ENCODE peak calls at places on chromosomes 13 and 19, in four cellular contexts. S is HFF-Myc; L is nephron progenitor cell; G is activated CD4-positive, alpha-beta T cell treated with anti-CD3 and anti-CD28 coated beads, Interleukin-2, amount 50 U/mL, for 48 hours. A is an unnamed sample.

GRCh38 chr13:95375706-95376105 is 74.5 kb upstream of the ABCC4 start:
- DNase-seq in S (no peak), G (no peak), L (no peak), A (no peak)

GRCh38 chr13:114231886-114232285 is 2.8 kb upstream of the CDC16 start:
- DNase-seq in G (no peak), S (no peak), L (no peak), A (no peak)

GRCh38 chr13:29681859-29682258 is 86.4 kb upstream of the SLC7A1 start:
- DNase-seq in L (no peak), S (no peak), G (no peak), A (no peak)

GRCh38 chr13:98345103-98345899 is 168.2 kb upstream of the RNF113B start:
- DNase-seq in S (no peak), G (peak; percentile 4), L (no peak), A (no peak)

GRCh38 chr19:49546825-49547565 is 19.2 kb downstream of the RCN3 start:
- DNase-seq in G (peak; percentile 72), S (peak; percentile 95), L (peak; percentile 80), A (peak; percentile 82)

GRCh38 chr19:43748205-43748594 is 6.6 kb downstream of the SMG9 start:
- DNase-seq in S (no peak), L (no peak), G (no peak), A (no peak)

GRCh38 chr13:19763618-19764017 is 19.1 kb downstream of the PSPC1 start:
- DNase-seq in L (no peak), G (no peak), S (no peak), A (no peak)

GRCh38 chr19:5112681-5113080 is 143.8 kb downstream of the KDM4B start:
- DNase-seq in L (no peak), G (no peak), S (no peak), A (no peak)

GRCh38 chr13:20831254-20831653 is 57.5 kb upstream of the EEF1AKMT1 start:
- DNase-seq in S (no peak), G (no peak), L (no peak), A (no peak)

GRCh38 chr13:35927554-35927953 is 203.6 kb downstream of the DCLK1 start:
- DNase-seq in L (no peak), G (no peak), S (peak; percentile 5), A (no peak)

GRCh38 chr19:6516659-6517291 is 14.1 kb upstream of the TNFSF9 start:
- DNase-seq in S (no peak), G (peak; percentile 96), L (peak; percentile 97), A (peak; percentile 81)

GRCh38 chr19:54464044-54464623 is 556 bp upstream of the LENG9 start:
- DNase-seq in G (peak; percentile 95), S (no peak), L (peak; percentile 89), A (peak; percentile 83)

GRCh38 chr19:17487240-17488121 is 17.2 kb downstream of the SLC27A1 start:
- DNase-seq in S (no peak), L (no peak), G (no peak), A (no peak)

GRCh38 chr13:20173121-20173746 is 12.4 kb upstream of the GJA3 start:
- DNase-seq in S (no peak), G (peak; percentile 55), L (no peak), A (no peak)

GRCh38 chr19:8079988-8080387 is 27.4 kb downstream of the CCL25 start:
- DNase-seq in S (no peak), G (no peak), L (no peak), A (no peak)

GRCh38 chr19:50331187-50332013 is 2.2 kb upstream of the KCNC3 start:
- DNase-seq in S (no peak), G (no peak), L (peak; percentile 29), A (no peak)

GRCh38 chr13:31236211-31236786 is 36.5 kb downstream of the B3GLCT start:
- DNase-seq in L (no peak), S (no peak), G (no peak), A (no peak)

GRCh38 chr19:32457540-32457939 is 52.0 kb downstream of the DPY19L3 start:
- DNase-seq in L (no peak), G (no peak), S (no peak), A (no peak)

GRCh38 chr13:30112602-30113435 is 194.5 kb downstream of the KATNAL1 start:
- DNase-seq in G (peak; percentile 86), L (peak; percentile 86), S (peak; percentile 65), A (peak; percentile 92)

GRCh38 chr19:1155352-1156304 is 18.4 kb downstream of the SBNO2 start:
- DNase-seq in G (no peak), S (no peak), L (no peak), A (no peak)

GRCh38 chr13:24683833-24684599 is 3.8 kb downstream of the ATP12A start:
- DNase-seq in G (peak; percentile 76), L (peak; percentile 83), S (no peak), A (no peak)

GRCh38 chr13:35838356-35838755 is 292.8 kb downstream of the DCLK1 start:
- DNase-seq in L (no peak), G (no peak), S (no peak), A (no peak)

GRCh38 chr13:66875264-66875663 is 354.9 kb downstream of the PCDH9 start:
- DNase-seq in G (no peak), S (no peak), L (no peak), A (no peak)

GRCh38 chr19:14614099-14614412 is 31.2 kb downstream of the CLEC17A start:
- DNase-seq in G (no peak), S (no peak), L (no peak), A (no peak)

GRCh38 chr13:77033717-77034302 is 6.9 kb upstream of the FBXL3 start:
- DNase-seq in G (no peak), L (no peak), S (no peak), A (no peak)

GRCh38 chr13:64871742-64872141 is 2358.4 kb downstream of the PCDH9 start:
- DNase-seq in L (no peak), G (no peak), S (no peak), A (no peak)

GRCh38 chr13:95050800-95051620 is 250.2 kb downstream of the ABCC4 start:
- DNase-seq in L (no peak), S (no peak), G (peak; percentile 20), A (no peak)

GRCh38 chr19:3603121-3603841 is 3.4 kb downstream of the TBXA2R start:
- DNase-seq in G (no peak), L (peak; percentile 45), S (no peak), A (peak; percentile 47)

GRCh38 chr13:31518666-31519065 is 220.7 kb upstream of the RXFP2 start:
- DNase-seq in L (no peak), G (no peak), S (no peak), A (no peak)

GRCh38 chr19:51339313-51339686 is 2.6 kb downstream of the VSIG10L start:
- DNase-seq in G (no peak), L (no peak), S (no peak), A (peak; percentile 72)

GRCh38 chr13:20182231-20182846 is 10.4 kb downstream of the GJB2 start:
- DNase-seq in G (peak; percentile 38), L (peak; percentile 59), S (peak; percentile 36), A (no peak)

GRCh38 chr13:99087954-99088491 is 110.2 kb upstream of the DOCK9 start:
- DNase-seq in G (peak; percentile 40), L (peak; percentile 16), S (no peak), A (no peak)

GRCh38 chr13:35818577-35819165 is 312.5 kb downstream of the DCLK1 start:
- DNase-seq in G (no peak), S (no peak), L (no peak), A (no peak)

GRCh38 chr13:80547885-80548284 is 207.0 kb upstream of the SPRY2 start:
- DNase-seq in L (no peak), G (no peak), S (no peak), A (no peak)

GRCh38 chr13:107238262-107238661 is 670.3 kb upstream of the ARGLU1 start:
- DNase-seq in S (no peak), G (no peak), L (no peak), A (no peak)

A was measured in tibial artery.